ENCODE peak calls at places on chromosome 4, in nine cellular contexts. Z is esophagus muscularis mucosa, C is breast epithelium, Q is GM12891, G is transverse colon, F is stomach, N is suprapubic skin, L is K562, K is GM12892. J is an unnamed sample.

GRCh38 chr4:107647591-107647990 is 72.4 kb downstream of the PAPSS1 start:
- DNase-seq in L (no peak), G (no peak), Z (no peak), K (no peak), F (no peak), C (no peak), Q (no peak), N (no peak), J (no peak)

GRCh38 chr4:154626793-154627484 is 14.5 kb upstream of the FGG start:
- DNase-seq in K (peak), G (peak), L (peak), Z (no peak), F (peak), C (peak), N (no peak), Q (peak), J (peak)

GRCh38 chr4:124810814-124811213 is 98.3 kb upstream of the ANKRD50 start:
- DNase-seq in F (no peak), Q (no peak), N (no peak), G (no peak), Z (no peak), L (no peak), K (no peak), C (no peak), J (no peak)

GRCh38 chr4:140059159-140059558 is 94.8 kb downstream of the MAML3 start:
- DNase-seq in C (no peak), Q (no peak), Z (no peak), F (peak), N (no peak), L (no peak), K (no peak), G (no peak), J (no peak)

GRCh38 chr4:10593130-10593529 is 91.4 kb downstream of the CLNK start:
- DNase-seq in G (no peak), C (no peak), Z (no peak), N (no peak), L (peak), Q (no peak), F (no peak), K (no peak), J (no peak)

GRCh38 chr4:181301735-181302380 is 941.3 kb upstream of the TENM3 start:
- DNase-seq in G (peak), C (no peak), Z (no peak), Q (peak), F (peak), K (no peak), L (peak), N (no peak), J (no peak)

GRCh38 chr4:94889961-94890360 is 132.2 kb downstream of the BMPR1B start:
- DNase-seq in K (no peak), L (no peak), C (peak), G (no peak), N (no peak), Q (no peak), Z (no peak), F (no peak), J (no peak)

GRCh38 chr4:16626945-16627344 is 271.5 kb downstream of the LDB2 start:
- DNase-seq in G (no peak), Z (no peak), C (no peak), K (no peak), L (no peak), N (peak), Q (no peak), F (no peak), J (no peak)

GRCh38 chr4:52861171-52861873 is 795 bp upstream of the RASL11B start:
- DNase-seq in C (no peak), K (no peak), F (no peak), Z (no peak), L (no peak), G (no peak), Q (no peak), N (no peak), J (no peak)

GRCh38 chr4:40055379-40055872 is 1.2 kb upstream of the N4BP2 start:
- DNase-seq in C (no peak), Q (no peak), F (no peak), Z (no peak), K (no peak), G (no peak), L (peak), N (no peak), J (no peak)

GRCh38 chr4:119025440-119025839 is 110.2 kb upstream of the MYOZ2 start:
- DNase-seq in Q (no peak), G (peak), C (peak), N (no peak), K (no peak), Z (no peak), L (peak), F (peak), J (no peak)

DNA sequence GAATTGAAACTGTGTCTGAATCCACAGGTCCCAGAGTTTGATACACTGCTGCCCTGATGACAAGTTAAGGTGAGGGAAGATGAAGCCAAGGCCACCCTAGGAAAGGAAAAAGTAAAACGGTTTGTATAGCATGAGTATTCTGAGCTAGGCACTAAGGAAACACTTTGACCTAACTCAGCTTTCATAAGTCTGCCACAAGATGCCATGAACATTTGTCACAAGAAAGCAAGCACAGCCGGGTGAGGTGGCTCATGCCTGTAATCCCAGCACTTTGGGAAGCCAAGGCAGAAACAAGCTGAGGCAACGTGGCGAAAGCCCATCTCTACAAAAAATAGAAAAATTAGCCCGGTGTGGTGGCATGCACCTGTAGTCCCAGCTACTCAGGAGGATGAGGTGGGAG is 34.2 kb downstream of the ELOVL6 start:
- DNase-seq in K (no peak), N (no peak), Z (no peak), Q (no peak), G (no peak), F (no peak), L (no peak), C (no peak), J (no peak)
- TF ChIP-seq POLR2A in K (no peak), N (no peak), Z (no peak), Q (no peak), G (no peak), F (no peak), L (no peak), C (no peak), J (no peak)

GRCh38 chr4:69859140-69859539 is 805 bp downstream of the SULT1E1 start:
- DNase-seq in G (no peak), Q (no peak), N (no peak), C (no peak), Z (no peak), L (no peak), K (no peak), F (no peak), J (no peak)

GRCh38 chr4:69860007-69860406 is at the start of gene SULT1E1:
- DNase-seq in F (no peak), K (no peak), L (no peak), C (no peak), N (no peak), Z (no peak), G (no peak), Q (no peak), J (no peak)

GRCh38 chr4:69860521-69861298 is 765 bp upstream of the SULT1E1 start:
- DNase-seq in L (no peak), Z (no peak), C (no peak), G (no peak), Q (no peak), K (no peak), F (no peak), N (no peak), J (no peak)

GRCh38 chr4:69858683-69859082 is 1.3 kb downstream of the SULT1E1 start:
- DNase-seq in G (no peak), Z (no peak), Q (no peak), N (no peak), K (no peak), L (no peak), C (no peak), F (no peak), J (no peak)

DNA sequence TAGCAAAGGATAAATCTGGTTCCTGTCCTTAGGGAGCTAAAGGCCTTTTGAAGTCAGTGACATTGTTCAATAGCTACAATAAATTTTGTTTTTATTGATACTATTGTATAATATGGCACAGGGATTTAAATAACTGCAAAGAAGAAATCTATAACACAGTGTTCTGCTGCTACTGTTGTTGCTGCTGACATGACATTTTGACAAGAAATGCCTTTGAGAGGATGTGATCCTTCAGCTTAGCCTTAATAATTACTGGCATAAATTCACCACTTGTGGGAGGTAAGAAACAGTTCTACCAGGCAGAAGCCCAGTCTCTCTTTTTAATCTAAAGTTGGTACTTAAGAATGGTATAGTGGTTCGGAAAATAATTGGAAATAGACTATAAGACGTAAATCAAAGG is 4.1 kb downstream of the SULT1E1 start:
- DNase-seq in C (no peak), L (no peak), N (no peak), K (no peak), G (no peak), Z (no peak), Q (no peak), F (no peak), J (no peak)
- TF ChIP-seq POLR2AphosphoS5 in C (no peak), L (no peak), N (no peak), K (no peak), G (no peak), Z (no peak), Q (no peak), F (no peak), J (no peak)

DNA sequence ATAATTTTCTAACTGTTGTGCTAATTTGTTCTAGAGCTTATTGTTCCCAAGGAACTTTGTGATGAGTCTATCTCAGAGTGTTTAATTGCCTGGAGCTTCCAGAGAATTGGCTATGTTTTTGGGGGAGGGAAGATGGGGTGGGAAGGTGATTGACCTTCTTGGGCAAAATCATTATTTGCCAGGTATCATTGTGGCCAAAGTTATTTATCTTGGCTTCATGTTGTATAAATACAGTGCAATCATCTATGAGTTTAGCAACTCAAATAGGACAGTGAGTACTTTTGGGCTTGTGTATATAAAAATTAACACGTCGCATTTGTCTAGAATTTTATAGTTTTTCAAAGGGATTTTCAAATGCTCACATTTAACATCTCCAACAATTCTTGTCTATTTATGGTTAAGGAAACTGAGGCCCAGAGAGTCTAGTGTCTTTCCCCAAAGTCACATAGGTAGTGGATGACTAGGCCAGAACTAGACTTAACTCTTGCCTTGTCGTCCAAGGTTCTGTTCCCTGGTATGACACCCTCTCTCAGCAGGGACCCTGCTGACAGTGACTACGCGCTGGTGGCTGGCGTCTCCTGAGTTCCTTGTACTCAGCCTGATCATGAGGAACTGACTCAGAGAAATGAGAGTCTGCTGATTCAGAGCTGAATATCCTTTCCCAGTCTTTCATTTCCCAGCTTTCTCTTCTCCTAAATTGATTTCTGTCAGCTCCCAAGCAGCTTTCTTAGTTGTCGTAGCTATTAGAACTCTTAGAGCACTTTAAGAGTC is 27.7 kb downstream of the FNIP2 start:
- DNase-seq in C (no peak), Z (no peak), G (no peak), F (no peak), K (no peak), N (no peak), L (no peak), Q (no peak), J (no peak)
- TF ChIP-seq POLR2A in C (no peak), Z (no peak), G (no peak), F (no peak), K (no peak), N (no peak), L (no peak), Q (no peak), J (no peak)

GRCh38 chr4:7761720-7762119 is 177.9 kb downstream of the AFAP1 start:
- DNase-seq in C (peak), K (peak), L (peak), F (peak), N (peak), Z (peak), G (peak), Q (peak), J (peak)
- TF ChIP-seq POLR2AphosphoS5 in C (no peak), K (no peak), L (no peak), F (peak), N (no peak), Z (peak), G (no peak), Q (no peak), J (peak)

DNA sequence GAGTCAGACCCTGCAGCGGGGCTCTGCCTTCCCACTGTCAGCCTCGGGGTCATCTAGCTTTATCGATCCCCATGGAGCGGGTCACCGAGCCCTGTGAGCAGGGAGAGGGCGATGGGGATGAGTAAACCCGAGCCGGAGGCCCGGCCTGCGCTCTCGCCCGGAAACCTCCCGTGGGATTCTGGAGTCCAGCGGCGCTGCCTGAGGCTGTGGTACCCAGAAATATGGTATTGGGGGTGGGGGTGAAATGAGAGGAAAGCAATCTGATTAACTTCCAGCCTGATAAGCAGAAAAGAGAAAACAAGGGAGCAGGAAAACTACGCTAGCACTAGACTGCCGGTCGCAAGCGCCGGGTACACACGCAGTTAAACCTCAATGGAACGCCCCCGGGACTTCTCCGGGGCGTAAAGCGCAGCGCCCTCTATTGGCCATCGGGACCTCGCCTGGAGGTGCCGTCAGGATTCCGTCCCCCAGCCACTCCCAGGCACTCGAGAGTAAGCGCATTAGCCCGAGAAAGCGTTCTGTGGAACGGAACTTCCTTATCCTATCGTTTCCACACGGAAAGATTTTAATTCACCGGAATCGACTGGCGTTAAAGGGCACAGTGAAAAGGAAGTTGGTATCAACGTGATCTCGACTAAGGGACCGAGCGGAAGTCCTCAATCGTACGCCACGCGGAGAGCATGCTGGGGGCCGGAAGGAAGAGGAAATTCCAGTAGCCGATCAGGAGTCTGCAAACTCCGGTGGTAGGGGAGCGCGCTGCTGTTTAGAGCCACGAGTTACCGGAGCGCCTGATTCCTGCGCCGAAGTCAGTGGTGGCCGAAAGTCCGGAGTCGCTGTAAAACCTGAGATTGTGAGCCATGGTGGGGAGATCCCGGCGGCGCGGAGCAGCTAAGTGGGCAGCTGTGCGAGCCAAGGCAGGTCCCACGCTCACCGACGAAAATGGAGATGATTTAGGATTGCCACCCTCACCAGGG is at the start of gene UTP3:
- DNase-seq in F (peak), N (peak), Q (peak), C (peak), Z (peak), K (peak), L (peak), G (peak), J (peak)
- TF ChIP-seq POLR2A in F (no peak), N (peak), Q (peak), C (no peak), Z (no peak), K (peak), L (peak), G (peak), J (no peak)

GRCh38 chr4:7238300-7238960 is 46.1 kb downstream of the SORCS2 start:
- DNase-seq in N (no peak), G (no peak), C (no peak), Z (no peak), F (no peak), Q (no peak), K (no peak), L (peak), J (no peak)
- TF ChIP-seq POLR2AphosphoS5 in N (no peak), G (no peak), C (no peak), Z (no peak), F (no peak), Q (no peak), K (no peak), L (no peak), J (no peak)

DNA sequence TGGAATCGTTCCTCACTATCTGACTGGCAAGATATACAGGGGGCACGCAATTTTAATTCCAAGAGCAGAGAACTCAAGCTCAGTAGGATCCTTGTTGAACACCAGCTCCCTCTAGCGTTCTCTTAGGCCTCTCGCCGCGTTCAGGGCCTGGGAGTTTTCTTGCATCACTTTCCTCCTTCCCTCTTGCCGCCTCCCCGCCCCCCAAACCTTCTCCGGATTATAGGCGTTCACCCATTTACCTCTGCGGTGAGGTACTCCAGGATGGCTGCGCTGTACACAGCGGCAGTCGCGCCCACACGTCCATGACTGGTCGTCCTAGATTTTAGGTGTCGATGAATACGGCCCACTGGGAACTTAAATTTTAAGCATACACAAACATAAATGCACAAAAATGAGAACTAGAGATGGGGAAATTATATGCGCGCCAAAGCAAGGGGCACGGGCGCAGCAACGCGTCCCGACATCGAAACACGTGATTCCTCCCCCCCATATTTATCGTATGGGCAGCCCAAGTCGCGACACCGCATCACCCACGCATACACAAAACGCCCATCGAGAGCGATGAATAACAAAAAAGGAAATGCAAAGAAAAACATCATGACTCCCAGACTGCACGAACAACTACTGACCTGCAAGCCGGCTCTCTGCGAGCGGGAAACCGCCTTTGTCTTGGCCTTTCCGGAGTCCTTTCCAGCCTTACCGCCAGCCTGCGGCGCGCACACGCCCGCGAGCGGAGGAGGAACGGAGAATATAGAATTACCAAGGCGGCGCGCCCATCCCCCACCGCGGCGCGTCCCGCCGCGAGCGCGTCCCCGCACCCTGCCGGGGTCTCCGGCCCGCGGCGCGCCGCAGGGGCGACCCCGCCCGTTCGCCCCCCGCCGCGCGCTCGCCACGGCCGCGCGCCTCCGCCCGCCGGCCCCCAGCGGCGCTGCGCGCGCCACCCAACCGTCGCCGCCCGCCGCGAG is 759 bp downstream of the H2AZ1 start:
- DNase-seq in Z (peak), Q (peak), F (peak), G (peak), C (peak), K (peak), N (peak), L (peak), J (peak)
- TF ChIP-seq POLR2A in Z (no peak), Q (no peak), F (no peak), G (peak), C (no peak), K (no peak), N (no peak), L (peak), J (no peak)

GRCh38 chr4:8101213-8101781 is 57.3 kb downstream of the ABLIM2 start:
- DNase-seq in Q (no peak), L (no peak), Z (no peak), K (no peak), C (peak), G (peak), F (no peak), N (no peak), J (no peak)
- TF ChIP-seq POLR2AphosphoS5 in Q (no peak), L (no peak), Z (peak), K (no peak), C (peak), G (peak), F (no peak), N (peak), J (peak)